ENCODE peak calls at places on chromosome 21, in eight cellular contexts. One of them, this sample, is unnamed.
A peak's percentile ranks its signal among the peaks of the same experiment; 100 is the strongest.

GRCh38 chr21:34593423-34593822 is 21.5 kb downstream of the RCAN1 start:
- DNase-seq in lung: no peak
- DNase-seq in esophagus squamous epithelium: no peak
- DNase-seq in neuronal stem cell: no peak
- DNase-seq in uterus: no peak
- DNase-seq in right lobe of liver: no peak
- DNase-seq in left lung: no peak
- DNase-seq in aorta: no peak
- DNase-seq in this sample: no peak

GRCh38 chr21:26709090-26709489 is 136.0 kb upstream of the CYYR1 start:
- DNase-seq in uterus: no peak
- DNase-seq in lung: no peak
- DNase-seq in aorta: no peak
- DNase-seq in right lobe of liver: no peak
- DNase-seq in neuronal stem cell: no peak
- DNase-seq in esophagus squamous epithelium: no peak
- DNase-seq in left lung: no peak
- DNase-seq in this sample: no peak

GRCh38 chr21:43733529-43734071 is 14.7 kb downstream of the PDXK start:
- DNase-seq in aorta: peak; percentile 78
- DNase-seq in uterus: no peak
- DNase-seq in lung: no peak
- DNase-seq in esophagus squamous epithelium: no peak
- DNase-seq in left lung: no peak
- DNase-seq in neuronal stem cell: no peak
- DNase-seq in right lobe of liver: no peak
- DNase-seq in this sample: peak; percentile 99

GRCh38 chr21:40562603-40563002 is 284.4 kb downstream of the DSCAM start:
- DNase-seq in lung: no peak
- DNase-seq in uterus: no peak
- DNase-seq in esophagus squamous epithelium: no peak
- DNase-seq in neuronal stem cell: no peak
- DNase-seq in aorta: no peak
- DNase-seq in right lobe of liver: no peak
- DNase-seq in left lung: no peak
- DNase-seq in this sample: no peak

GRCh38 chr21:36403713-36404112 is 18.5 kb downstream of the CHAF1B start:
- DNase-seq in aorta: peak; percentile 34
- DNase-seq in neuronal stem cell: no peak
- DNase-seq in esophagus squamous epithelium: no peak
- DNase-seq in left lung: no peak
- DNase-seq in right lobe of liver: no peak
- DNase-seq in uterus: no peak
- DNase-seq in lung: no peak
- DNase-seq in this sample: no peak

GRCh38 chr21:18646114-18646513 is 242.5 kb upstream of the TMPRSS15 start:
- DNase-seq in esophagus squamous epithelium: no peak
- DNase-seq in uterus: no peak
- DNase-seq in neuronal stem cell: no peak
- DNase-seq in left lung: no peak
- DNase-seq in right lobe of liver: no peak
- DNase-seq in aorta: no peak
- DNase-seq in lung: no peak
- DNase-seq in this sample: no peak

GRCh38 chr21:19792004-19792403 is 1206.2 kb upstream of the NCAM2 start:
- DNase-seq in uterus: no peak
- DNase-seq in lung: no peak
- DNase-seq in aorta: no peak
- DNase-seq in left lung: no peak
- DNase-seq in esophagus squamous epithelium: no peak
- DNase-seq in right lobe of liver: no peak
- DNase-seq in neuronal stem cell: no peak
- DNase-seq in this sample: no peak

GRCh38 chr21:18716578-18717138 is 313.1 kb upstream of the TMPRSS15 start:
- DNase-seq in left lung: no peak
- DNase-seq in right lobe of liver: no peak
- DNase-seq in aorta: no peak
- DNase-seq in uterus: no peak
- DNase-seq in neuronal stem cell: no peak
- DNase-seq in esophagus squamous epithelium: no peak
- DNase-seq in lung: no peak
- DNase-seq in this sample: no peak

GRCh38 chr21:22758478-22758877 is 1760.3 kb downstream of the NCAM2 start:
- DNase-seq in right lobe of liver: no peak
- DNase-seq in lung: no peak
- DNase-seq in left lung: no peak
- DNase-seq in esophagus squamous epithelium: no peak
- DNase-seq in uterus: no peak
- DNase-seq in neuronal stem cell: no peak
- DNase-seq in aorta: no peak
- DNase-seq in this sample: no peak

GRCh38 chr21:18164933-18165332 is 79.7 kb upstream of the CHODL start:
- DNase-seq in right lobe of liver: no peak
- DNase-seq in esophagus squamous epithelium: no peak
- DNase-seq in lung: no peak
- DNase-seq in aorta: no peak
- DNase-seq in left lung: no peak
- DNase-seq in uterus: no peak
- DNase-seq in neuronal stem cell: no peak
- DNase-seq in this sample: no peak

GRCh38 chr21:41488080-41488479 is 19.9 kb downstream of the TMPRSS2 start:
- DNase-seq in left lung: no peak
- DNase-seq in uterus: no peak
- DNase-seq in lung: no peak
- DNase-seq in right lobe of liver: peak; percentile 46
- DNase-seq in aorta: no peak
- DNase-seq in neuronal stem cell: no peak
- DNase-seq in esophagus squamous epithelium: no peak
- DNase-seq in this sample: no peak

GRCh38 chr21:37751268-37751975 is 164.8 kb downstream of the KCNJ6 start:
- DNase-seq in neuronal stem cell: no peak
- DNase-seq in lung: no peak
- DNase-seq in esophagus squamous epithelium: no peak
- DNase-seq in aorta: no peak
- DNase-seq in right lobe of liver: no peak
- DNase-seq in left lung: no peak
- DNase-seq in uterus: no peak
- DNase-seq in this sample: no peak

GRCh38 chr21:29372063-29372802 is 73.5 kb downstream of the BACH1 start:
- DNase-seq in esophagus squamous epithelium: peak; percentile 10
- DNase-seq in neuronal stem cell: peak; percentile 71
- DNase-seq in uterus: peak; percentile 74
- DNase-seq in right lobe of liver: no peak
- DNase-seq in left lung: no peak
- DNase-seq in aorta: no peak
- DNase-seq in lung: peak; percentile 65
- DNase-seq in this sample: peak; percentile 67

GRCh38 chr21:35575280-35575915 is 484.9 kb downstream of the SETD4 start:
- DNase-seq in left lung: no peak
- DNase-seq in lung: no peak
- DNase-seq in uterus: no peak
- DNase-seq in right lobe of liver: no peak
- DNase-seq in esophagus squamous epithelium: no peak
- DNase-seq in aorta: no peak
- DNase-seq in neuronal stem cell: no peak
- DNase-seq in this sample: no peak

GRCh38 chr21:36039861-36040260 is 20.5 kb downstream of the SETD4 start:
- DNase-seq in aorta: no peak
- DNase-seq in esophagus squamous epithelium: no peak
- DNase-seq in left lung: no peak
- DNase-seq in uterus: no peak
- DNase-seq in right lobe of liver: no peak
- DNase-seq in neuronal stem cell: no peak
- DNase-seq in lung: no peak
- DNase-seq in this sample: no peak

GRCh38 chr21:33394260-33394659 is 9.0 kb upstream of the IFNGR2 start:
- DNase-seq in esophagus squamous epithelium: no peak
- DNase-seq in lung: peak; percentile 65
- DNase-seq in left lung: no peak
- DNase-seq in uterus: no peak
- DNase-seq in neuronal stem cell: no peak
- DNase-seq in aorta: no peak
- DNase-seq in right lobe of liver: peak; percentile 63
- DNase-seq in this sample: no peak

GRCh38 chr21:18384771-18385170 is 18.8 kb downstream of the TMPRSS15 start:
- DNase-seq in lung: no peak
- DNase-seq in esophagus squamous epithelium: no peak
- DNase-seq in neuronal stem cell: no peak
- DNase-seq in right lobe of liver: no peak
- DNase-seq in aorta: no peak
- DNase-seq in left lung: no peak
- DNase-seq in uterus: no peak
- DNase-seq in this sample: no peak

GRCh38 chr21:18030248-18030647 is 211.1 kb upstream of the C21orf91 start:
- DNase-seq in aorta: no peak
- DNase-seq in lung: no peak
- DNase-seq in right lobe of liver: no peak
- DNase-seq in uterus: no peak
- DNase-seq in left lung: no peak
- DNase-seq in esophagus squamous epithelium: no peak
- DNase-seq in neuronal stem cell: no peak
- DNase-seq in this sample: no peak

GRCh38 chr21:41481191-41481590 is 26.8 kb downstream of the TMPRSS2 start:
- DNase-seq in uterus: no peak
- DNase-seq in right lobe of liver: no peak
- DNase-seq in lung: no peak
- DNase-seq in left lung: no peak
- DNase-seq in neuronal stem cell: no peak
- DNase-seq in esophagus squamous epithelium: no peak
- DNase-seq in aorta: no peak
- DNase-seq in this sample: peak; percentile 88

GRCh38 chr21:17777321-17777720 is 41.8 kb downstream of the C21orf91 start:
- DNase-seq in right lobe of liver: no peak
- DNase-seq in lung: no peak
- DNase-seq in left lung: no peak
- DNase-seq in neuronal stem cell: no peak
- DNase-seq in uterus: no peak
- DNase-seq in esophagus squamous epithelium: no peak
- DNase-seq in aorta: no peak
- DNase-seq in this sample: no peak

GRCh38 chr21:33968998-33969353 is 53.4 kb upstream of the ATP5PO start:
- DNase-seq in left lung: no peak
- DNase-seq in esophagus squamous epithelium: no peak
- DNase-seq in uterus: no peak
- DNase-seq in aorta: no peak
- DNase-seq in neuronal stem cell: no peak
- DNase-seq in right lobe of liver: no peak
- DNase-seq in lung: no peak
- DNase-seq in this sample: peak; percentile 82

GRCh38 chr21:33984021-33984481 is 68.4 kb upstream of the ATP5PO start:
- DNase-seq in left lung: no peak
- DNase-seq in aorta: no peak
- DNase-seq in lung: no peak
- DNase-seq in neuronal stem cell: no peak
- DNase-seq in uterus: no peak
- DNase-seq in right lobe of liver: no peak
- DNase-seq in esophagus squamous epithelium: no peak
- DNase-seq in this sample: no peak

GRCh38 chr21:14119038-14119437 is 91.7 kb downstream of the LIPI start:
- DNase-seq in lung: no peak
- DNase-seq in right lobe of liver: no peak
- DNase-seq in neuronal stem cell: no peak
- DNase-seq in esophagus squamous epithelium: no peak
- DNase-seq in uterus: no peak
- DNase-seq in left lung: no peak
- DNase-seq in aorta: no peak
- DNase-seq in this sample: no peak

GRCh38 chr21:35145626-35146236 is 96.6 kb upstream of the RUNX1 start:
- DNase-seq in lung: no peak
- DNase-seq in uterus: no peak
- DNase-seq in aorta: peak; percentile 77
- DNase-seq in left lung: no peak
- DNase-seq in right lobe of liver: no peak
- DNase-seq in esophagus squamous epithelium: no peak
- DNase-seq in neuronal stem cell: no peak
- DNase-seq in this sample: no peak

GRCh38 chr21:34764715-34765284 is 96.0 kb downstream of the CLIC6 start:
- DNase-seq in lung: no peak
- DNase-seq in right lobe of liver: no peak
- DNase-seq in neuronal stem cell: no peak
- DNase-seq in esophagus squamous epithelium: no peak
- DNase-seq in uterus: no peak
- DNase-seq in aorta: no peak
- DNase-seq in left lung: no peak
- DNase-seq in this sample: no peak

GRCh38 chr21:31900121-31900895 is 27.5 kb downstream of the HUNK start:
- DNase-seq in lung: no peak
- DNase-seq in aorta: no peak
- DNase-seq in uterus: no peak
- DNase-seq in neuronal stem cell: no peak
- DNase-seq in right lobe of liver: peak; percentile 80
- DNase-seq in left lung: no peak
- DNase-seq in esophagus squamous epithelium: no peak
- DNase-seq in this sample: no peak
- H3K4me1 ChIP-seq in lung: no peaks in the 10 kb centered on the region
- H3K4me1 ChIP-seq in aorta: no peaks in the 10 kb centered on the region
- H3K4me1 ChIP-seq in uterus: no peaks in the 10 kb centered on the region
- H3K4me1 ChIP-seq in neuronal stem cell: peaks cover under 1% of the 10 kb centered on the region
- H3K4me1 ChIP-seq in right lobe of liver: peaks cover 13% of the 10 kb centered on the region
- H3K4me1 ChIP-seq in left lung: no peaks in the 10 kb centered on the region
- H3K4me1 ChIP-seq in esophagus squamous epithelium: no peaks in the 10 kb centered on the region
- H3K4me1 ChIP-seq in this sample: no peaks in the 10 kb centered on the region

GRCh38 chr21:16029065-16029464 is 299.3 kb downstream of the USP25 start:
- DNase-seq in left lung: no peak
- DNase-seq in aorta: no peak
- DNase-seq in lung: no peak
- DNase-seq in right lobe of liver: no peak
- DNase-seq in neuronal stem cell: no peak
- DNase-seq in uterus: no peak
- DNase-seq in esophagus squamous epithelium: no peak
- DNase-seq in this sample: no peak
- H3K9me3 ChIP-seq in left lung: no peaks in the 10 kb centered on the region
- H3K9me3 ChIP-seq in aorta: no peaks in the 10 kb centered on the region
- H3K9me3 ChIP-seq in lung: no peaks in the 10 kb centered on the region
- H3K9me3 ChIP-seq in right lobe of liver: no peaks in the 10 kb centered on the region
- H3K9me3 ChIP-seq in neuronal stem cell: no peaks in the 10 kb centered on the region
- H3K9me3 ChIP-seq in uterus: no peaks in the 10 kb centered on the region
- H3K9me3 ChIP-seq in esophagus squamous epithelium: no peaks in the 10 kb centered on the region
- H3K9me3 ChIP-seq in this sample: no peaks in the 10 kb centered on the region

DNA sequence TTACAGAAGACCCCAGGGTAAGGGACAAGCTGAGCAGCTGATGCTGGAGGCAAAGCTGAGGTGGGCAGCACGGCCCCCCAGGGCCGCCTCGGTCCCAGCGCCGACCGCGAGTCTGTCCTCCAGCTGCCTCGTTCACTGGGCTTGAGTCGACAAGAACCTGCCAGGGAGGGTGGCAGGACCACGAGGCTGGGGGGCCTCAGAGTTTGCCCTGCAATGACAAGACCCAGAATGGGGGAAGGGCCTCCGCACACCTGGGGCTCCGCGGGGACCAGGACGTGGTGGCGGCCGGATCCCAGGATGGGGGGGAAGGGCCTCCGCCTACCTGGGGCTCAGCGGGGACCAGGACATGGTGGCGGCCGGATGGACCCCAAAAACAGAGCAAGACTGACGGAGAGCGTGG is 53.9 kb upstream of the COL18A1 start:
- DNase-seq in uterus: no peak
- DNase-seq in right lobe of liver: no peak
- DNase-seq in aorta: no peak
- DNase-seq in neuronal stem cell: no peak
- DNase-seq in left lung: peak; percentile 61
- DNase-seq in lung: no peak
- DNase-seq in esophagus squamous epithelium: no peak
- DNase-seq in this sample: no peak
- H3K4me1 ChIP-seq in uterus: peaks cover 4% of the 10 kb centered on the region
- H3K4me1 ChIP-seq in right lobe of liver: no peaks in the 10 kb centered on the region
- H3K4me1 ChIP-seq in aorta: no peaks in the 10 kb centered on the region
- H3K4me1 ChIP-seq in neuronal stem cell: no peaks in the 10 kb centered on the region
- H3K4me1 ChIP-seq in left lung: no peaks in the 10 kb centered on the region
- H3K4me1 ChIP-seq in lung: no peaks in the 10 kb centered on the region
- H3K4me1 ChIP-seq in esophagus squamous epithelium: peaks cover 27% of the 10 kb centered on the region
- H3K4me1 ChIP-seq in this sample: peaks cover 11% of the 10 kb centered on the region

GRCh38 chr21:23837564-23837963 is 1769.7 kb downstream of the MRPL39 start:
- DNase-seq in right lobe of liver: no peak
- DNase-seq in aorta: no peak
- DNase-seq in left lung: no peak
- DNase-seq in lung: no peak
- DNase-seq in neuronal stem cell: no peak
- DNase-seq in uterus: no peak
- DNase-seq in esophagus squamous epithelium: no peak
- DNase-seq in this sample: no peak
- H3K9me3 ChIP-seq in right lobe of liver: no peaks in the 10 kb centered on the region
- H3K9me3 ChIP-seq in aorta: peaks cover 3% of the 10 kb centered on the region
- H3K9me3 ChIP-seq in left lung: no peaks in the 10 kb centered on the region
- H3K9me3 ChIP-seq in lung: peaks cover 3% of the 10 kb centered on the region
- H3K9me3 ChIP-seq in neuronal stem cell: no peaks in the 10 kb centered on the region
- H3K9me3 ChIP-seq in uterus: no peaks in the 10 kb centered on the region
- H3K9me3 ChIP-seq in esophagus squamous epithelium: no peaks in the 10 kb centered on the region
- H3K9me3 ChIP-seq in this sample: no peaks in the 10 kb centered on the region

This sample was measured in osteoblast.